ENCODE peak calls at places on chromosomes 11 and 22, in five cellular contexts. E, R, V, X and G are unnamed samples.

GRCh38 chr11:31882951-31883392 is 71.8 kb upstream of the PAX6 start:
- DNase-seq in X (no peak), R (no peak), E (no peak), V (no peak), G (no peak)

GRCh38 chr11:35166369-35167360 is 27.7 kb downstream of the CD44 start:
- DNase-seq in V (peak; percentile 55), X (no peak), E (no peak), R (no peak), G (no peak)

GRCh38 chr22:29263791-29264216 is 4.0 kb downstream of the RHBDD3 start:
- DNase-seq in X (peak; percentile 61), E (no peak), V (no peak), R (no peak), G (no peak)

GRCh38 chr11:31598454-31598853 is 88.9 kb downstream of the ELP4 start:
- DNase-seq in X (no peak), R (no peak), E (no peak), V (no peak), G (no peak)

GRCh38 chr11:67285541-67286498 is 3.3 kb upstream of the ANKRD13D start:
- DNase-seq in V (no peak), X (no peak), E (peak; percentile 20), R (no peak), G (no peak)

GRCh38 chr11:114166897-114167323 is 107.4 kb downstream of the ZBTB16 start:
- DNase-seq in V (peak; percentile 94), X (no peak), E (no peak), R (no peak), G (no peak)

GRCh38 chr22:39431216-39431801 is 25.5 kb upstream of the MGAT3 start:
- DNase-seq in X (no peak), E (no peak), V (no peak), R (no peak), G (no peak)

GRCh38 chr11:67507242-67507890 is 596 bp downstream of the CDK2AP2 start:
- DNase-seq in R (no peak), V (no peak), E (peak; percentile 68), X (peak; percentile 84), G (no peak)

DNA sequence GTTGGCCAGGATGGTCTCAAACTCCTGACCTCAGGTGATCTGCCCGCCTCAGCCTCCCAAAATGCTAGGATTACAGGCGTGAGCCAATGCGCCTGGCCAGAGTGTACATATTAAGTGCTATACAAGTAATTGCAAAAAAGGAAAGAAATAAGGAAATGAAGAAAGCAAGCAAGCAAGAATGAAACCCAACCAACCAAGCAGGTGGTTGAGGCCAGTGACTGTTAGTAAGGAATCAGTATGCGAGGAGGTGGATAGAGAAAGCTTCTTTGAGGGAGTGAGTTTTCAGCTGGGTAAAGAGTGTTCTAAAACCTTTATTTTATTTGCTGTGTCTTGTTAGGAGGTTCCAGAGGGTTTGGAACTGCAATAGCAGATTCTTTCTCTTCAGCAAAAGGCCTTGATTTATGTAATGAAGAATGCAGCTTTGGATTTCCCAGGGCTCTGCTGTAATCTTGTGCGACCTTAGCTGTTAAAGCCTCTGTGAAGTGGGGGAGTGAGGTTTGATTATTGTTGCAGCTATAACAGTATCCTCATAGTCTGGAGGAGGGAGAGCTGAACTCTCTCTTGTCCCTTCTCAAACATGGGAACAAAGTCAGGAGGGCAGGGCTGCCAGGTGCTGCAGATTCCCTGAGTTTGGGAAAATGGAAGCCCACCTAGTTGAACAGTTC is 5.7 kb downstream of the AMPD3 start:
- DNase-seq in R (no peak), E (no peak), X (no peak), V (no peak), G (no peak)
- H3K4me3 ChIP-seq in R (no peak overlapping the region), E (no peak overlapping the region), X (no peak overlapping the region), V (no peak overlapping the region), G (no peak overlapping the region)

DNA sequence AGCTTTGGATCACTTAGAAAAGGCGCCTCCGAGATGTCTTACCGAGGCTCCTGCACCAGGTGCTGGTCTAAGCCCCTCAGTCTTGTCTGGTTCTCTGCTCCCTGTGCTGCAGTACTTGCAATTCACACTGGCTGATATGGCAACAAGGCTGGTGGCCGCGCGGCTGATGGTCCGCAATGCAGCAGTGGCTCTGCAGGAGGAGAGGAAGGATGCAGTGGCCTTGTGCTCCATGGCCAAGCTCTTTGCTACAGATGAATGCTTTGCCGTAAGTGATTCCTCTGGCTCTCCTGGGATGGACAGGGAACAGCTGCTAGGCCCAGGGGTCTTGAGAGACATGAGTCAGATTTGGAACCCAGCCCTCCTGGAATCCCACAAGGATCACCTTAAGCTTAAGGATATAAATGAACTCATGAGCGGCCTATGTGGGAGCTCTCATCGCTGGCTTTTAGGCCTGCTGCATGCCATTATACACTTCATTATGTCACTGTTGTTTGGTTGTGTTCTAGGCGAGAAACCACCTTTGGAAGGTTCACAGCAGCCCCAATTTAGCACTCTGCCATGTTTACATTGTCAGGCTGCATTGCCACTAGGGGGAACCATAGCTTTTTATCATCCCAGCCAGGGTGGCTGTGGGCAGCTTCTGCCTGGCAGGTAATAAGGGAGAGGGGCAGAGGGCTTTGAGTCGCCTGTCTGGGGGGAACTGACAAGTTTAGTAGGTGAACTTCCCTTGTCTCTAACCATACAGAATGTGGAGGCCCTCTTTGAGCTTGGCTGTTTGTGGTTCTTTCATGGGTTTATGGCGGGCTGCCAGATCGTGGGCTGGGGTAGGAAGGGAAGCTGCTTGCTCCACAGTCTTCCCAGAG is 8.5 kb downstream of the ACAD8 start:
- DNase-seq in X (peak; percentile 30), E (no peak), R (no peak), V (peak; percentile 24), G (peak; percentile 36)
- H3K4me1 ChIP-seq in X (no peaks in the 10 kb centered on the region), E (no peaks in the 10 kb centered on the region), R (no peaks in the 10 kb centered on the region), V (no peaks in the 10 kb centered on the region), G (no peaks in the 10 kb centered on the region)

GRCh38 chr11:13777341-13777985 is 109.0 kb downstream of the FAR1 start:
- DNase-seq in R (no peak), E (no peak), V (no peak), X (no peak), G (no peak)
- H3K4me3 ChIP-seq in R (no peak overlapping the region), E (no peak overlapping the region), V (no peak overlapping the region), X (no peak overlapping the region), G (no peak overlapping the region)

GRCh38 chr22:43297246-43298061 is 45.7 kb downstream of the SCUBE1 start:
- DNase-seq in E (no peak), X (no peak), V (no peak), R (no peak), G (no peak)
- H3K4me1 ChIP-seq in E (peaks cover 34% of the 10 kb centered on the region), X (peaks cover 7% of the 10 kb centered on the region), V (peaks cover 2% of the 10 kb centered on the region), R (peaks cover 44% of the 10 kb centered on the region), G (no peaks in the 10 kb centered on the region)

DNA sequence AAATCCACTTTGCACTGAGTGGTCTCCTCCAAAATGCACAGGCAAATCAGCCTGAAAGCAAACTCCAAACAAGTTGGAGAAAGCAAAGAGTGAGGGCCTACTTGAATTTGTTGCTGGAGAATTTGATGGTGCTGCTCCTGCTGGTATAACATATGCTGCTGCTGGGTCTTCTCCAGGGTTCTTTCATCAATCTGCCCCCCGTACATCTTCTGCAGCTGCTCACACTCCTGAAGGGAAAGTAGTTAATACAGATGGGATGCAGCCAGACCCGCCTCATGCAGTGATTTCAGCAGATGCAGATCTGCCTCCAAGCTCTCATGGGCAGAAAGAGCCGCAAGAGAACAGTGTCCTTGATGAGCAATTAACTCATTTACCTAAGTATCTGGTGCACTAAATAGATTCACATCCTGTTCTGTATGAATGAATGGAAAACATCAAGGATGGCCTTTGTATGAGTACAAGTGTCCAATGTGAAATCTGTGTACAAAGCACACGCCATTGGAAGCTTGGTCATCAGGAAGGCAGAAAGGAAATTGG is 24.7 kb upstream of the APOA1 start:
- DNase-seq in V (no peak), E (no peak), R (no peak), X (no peak), G (no peak)
- H3K4me3 ChIP-seq in V (no peak overlapping the region), E (no peak overlapping the region), R (no peak overlapping the region), X (no peak overlapping the region), G (no peak overlapping the region)

GRCh38 chr11:43734256-43734655 is 53.7 kb downstream of the HSD17B12 start:
- DNase-seq in R (no peak), X (no peak), V (no peak), E (no peak), G (no peak)

GRCh38 chr11:43736502-43737193 is 56.1 kb downstream of the HSD17B12 start:
- DNase-seq in V (peak; percentile 75), R (no peak), X (no peak), E (no peak), G (no peak)

GRCh38 chr11:43735115-43735514 is 54.6 kb downstream of the HSD17B12 start:
- DNase-seq in R (no peak), E (no peak), X (no peak), V (no peak), G (no peak)

GRCh38 chr11:43735931-43736330 is 55.4 kb downstream of the HSD17B12 start:
- DNase-seq in V (peak; percentile 41), X (no peak), R (no peak), E (no peak), G (no peak)

DNA sequence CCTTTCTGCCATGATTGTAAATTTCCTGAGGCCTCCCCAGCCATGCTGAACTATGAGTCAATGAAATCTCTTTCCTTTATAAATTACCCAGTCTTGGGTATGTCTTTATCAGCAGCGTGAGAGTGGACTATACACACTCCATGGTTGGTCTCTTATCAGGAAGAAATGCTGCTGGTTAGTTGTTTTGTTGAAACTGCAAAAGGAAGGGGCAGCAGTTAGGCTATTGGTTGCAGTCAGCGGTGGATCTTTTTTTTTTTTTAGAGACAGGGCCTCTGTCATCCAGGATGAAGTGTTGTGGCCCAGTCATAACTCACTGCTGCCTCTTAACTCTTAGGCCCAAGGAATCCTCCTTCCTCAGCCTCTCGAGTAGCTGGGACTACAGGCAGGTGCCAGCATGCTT is 51.7 kb downstream of the HSD17B12 start:
- DNase-seq in X (no peak), V (no peak), E (no peak), R (no peak), G (no peak)
- H3K4me1 ChIP-seq in X (peaks cover 16% of the 10 kb centered on the region), V (peaks cover 23% of the 10 kb centered on the region), E (peaks cover 21% of the 10 kb centered on the region), R (peaks cover 5% of the 10 kb centered on the region), G (no peaks in the 10 kb centered on the region)